ENCODE peak calls at places on chromosomes 4 and X, in ten cellular contexts. N is astrocyte of the spinal cord; Q is IMR-90; E is psoas muscle; W is CD8-positive, alpha-beta T cell; O is RWPE1; G is cardiac fibroblast; J is GM10248; Y is AG04450; A is neural progenitor cell. H is an unnamed sample.

GRCh38 chr4:188818300-188818699 is 679.1 kb downstream of the TRIML1 start:
- DNase-seq in J (no peak), A (no peak), N (no peak), E (no peak), Q (no peak), W (no peak), Y (no peak), G (no peak), O (no peak), H (no peak)

GRCh38 chrX:19670854-19671620 is 155.7 kb upstream of the MAP3K15 start:
- DNase-seq in E (no peak), A (peak; percentile 14), N (peak; percentile 84), Q (peak; percentile 79), O (peak; percentile 48), W (no peak), Y (peak; percentile 36), G (peak; percentile 75), J (no peak), H (no peak)

GRCh38 chr4:8322794-8323704 is 53.5 kb downstream of the HTRA3 start:
- DNase-seq in O (no peak), J (no peak), Q (no peak), N (no peak), G (no peak), E (no peak), Y (no peak), W (no peak), A (no peak), H (peak; percentile 37)

GRCh38 chrX:38107028-38107427 is 100.7 kb downstream of the SYTL5 start:
- DNase-seq in Y (no peak), J (no peak), A (no peak), N (no peak), G (peak; percentile 30), O (no peak), Q (no peak), W (no peak), E (no peak), H (no peak)

GRCh38 chr4:147981305-147981704 is 249.4 kb downstream of the ARHGAP10 start:
- DNase-seq in J (no peak), O (no peak), Y (no peak), E (no peak), Q (peak; percentile 83), G (no peak), A (no peak), N (peak; percentile 66), W (no peak), H (no peak)

GRCh38 chrX:114798902-114799301 is 215.0 kb downstream of the HTR2C start:
- DNase-seq in A (no peak), Y (no peak), Q (no peak), J (no peak), E (no peak), G (peak; percentile 0), O (peak; percentile 0), N (peak; percentile 2), W (no peak), H (no peak)

GRCh38 chrX:137748827-137749226 is 182.9 kb downstream of the ZIC3 start:
- DNase-seq in J (no peak), W (no peak), N (no peak), O (no peak), E (no peak), Q (no peak), G (no peak), A (peak; percentile 51), Y (no peak), H (no peak)

GRCh38 chrX:118495958-118496762 is 545 bp downstream of the DOCK11 start:
- DNase-seq in W (peak; percentile 69), Q (no peak), N (peak; percentile 10), A (peak; percentile 61), Y (no peak), E (peak; percentile 49), O (peak; percentile 2), G (no peak), J (peak; percentile 52), H (peak; percentile 40)

GRCh38 chr4:1012031-1012739 is 759 bp downstream of the FGFRL1 start:
- DNase-seq in J (no peak), O (peak; percentile 31), N (peak; percentile 69), Y (no peak), A (peak; percentile 77), E (peak; percentile 44), G (peak; percentile 27), W (peak; percentile 11), Q (no peak), H (no peak)

GRCh38 chr4:55736605-55737183 is 82.9 kb upstream of the EXOC1L start:
- DNase-seq in Q (peak; percentile 3), E (no peak), O (peak; percentile 31), J (peak; percentile 17), G (peak; percentile 19), Y (no peak), A (no peak), W (no peak), N (peak; percentile 20), H (no peak)
- TF ChIP-seq CTCF in Q (peak; percentile 42), E (no peak), O (peak; percentile 57), J (peak; percentile 18), G (peak; percentile 16), Y (peak; percentile 26), A (peak; percentile 60), W (no peak), N (peak; percentile 21), H (peak; percentile 43)

GRCh38 chrX:110836982-110837381 is 41.4 kb upstream of the CHRDL1 start:
- DNase-seq in G (no peak), W (no peak), Q (no peak), J (no peak), N (no peak), O (no peak), A (peak; percentile 77), Y (no peak), E (no peak), H (no peak)
- TF ChIP-seq CTCF in G (no peak), W (no peak), Q (no peak), J (no peak), N (peak; percentile 23), O (no peak), A (peak; percentile 56), Y (peak; percentile 21), E (no peak), H (no peak)

GRCh38 chr4:168832746-168833575 is 177.1 kb downstream of the CBR4 start:
- DNase-seq in E (peak; percentile 48), J (peak; percentile 25), Q (no peak), G (peak; percentile 35), Y (no peak), A (peak; percentile 79), N (peak; percentile 45), O (peak; percentile 59), W (no peak), H (peak; percentile 26)
- TF ChIP-seq CTCF in E (no peak), J (no peak), Q (peak; percentile 32), G (peak; percentile 31), Y (peak; percentile 45), A (peak; percentile 67), N (peak; percentile 52), O (no peak), W (no peak), H (no peak)

GRCh38 chrX:97168646-97169045 is 284.9 kb downstream of the RPA4 start:
- DNase-seq in A (no peak), G (no peak), Y (no peak), O (no peak), N (no peak), W (no peak), E (no peak), J (no peak), Q (no peak), H (no peak)
- TF ChIP-seq CTCF in A (no peak), G (no peak), Y (no peak), O (no peak), N (no peak), W (no peak), E (no peak), J (no peak), Q (no peak), H (no peak)

GRCh38 chr4:102578819-102579218 is 77.7 kb downstream of the NFKB1 start:
- DNase-seq in Y (no peak), J (no peak), A (peak; percentile 86), O (no peak), Q (no peak), G (peak; percentile 20), N (peak; percentile 14), E (no peak), W (no peak), H (no peak)
- TF ChIP-seq CTCF in Y (no peak), J (no peak), A (peak; percentile 64), O (no peak), Q (no peak), G (no peak), N (no peak), E (no peak), W (no peak), H (no peak)

GRCh38 chrX:80181079-80181478 is 166.5 kb downstream of the TBX22 start:
- DNase-seq in W (no peak), G (peak; percentile 0), A (peak; percentile 12), Q (no peak), Y (no peak), O (no peak), E (no peak), J (no peak), N (no peak), H (no peak)

GRCh38 chrX:80184854-80185253 is 170.3 kb downstream of the TBX22 start:
- DNase-seq in E (no peak), Q (no peak), Y (no peak), N (no peak), J (no peak), G (no peak), A (no peak), W (no peak), O (no peak), H (no peak)
- TF ChIP-seq CTCF in E (no peak), Q (no peak), Y (no peak), N (no peak), J (no peak), G (no peak), A (no peak), W (no peak), O (no peak), H (peak; percentile 25)

DNA sequence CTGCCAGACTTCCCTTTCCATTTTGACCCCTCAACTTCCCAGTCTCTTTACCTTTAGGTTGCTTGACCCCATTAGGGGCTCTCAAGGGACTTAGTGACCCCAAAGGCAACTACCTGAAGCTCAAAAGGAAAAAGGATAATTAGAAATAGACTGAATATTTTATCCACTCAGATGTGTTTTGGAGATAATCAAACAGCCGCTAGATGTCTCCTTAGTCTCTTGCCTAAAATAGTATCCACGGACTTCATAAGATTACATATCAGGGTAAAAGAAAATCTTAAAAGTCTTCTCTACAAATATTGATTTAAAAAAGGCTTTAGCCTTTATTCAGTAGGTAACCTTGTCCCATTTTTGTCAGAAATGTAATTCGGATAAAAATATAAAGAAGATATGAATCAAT is 21.0 kb upstream of the RHOXF2 start:
- DNase-seq in Y (no peak), E (no peak), N (no peak), O (no peak), A (no peak), G (no peak), Q (no peak), J (no peak), W (no peak), H (no peak)
- TF ChIP-seq CTCF in Y (no peak), E (no peak), N (no peak), O (peak; percentile 42), A (no peak), G (no peak), Q (peak; percentile 3), J (no peak), W (no peak), H (no peak)

DNA sequence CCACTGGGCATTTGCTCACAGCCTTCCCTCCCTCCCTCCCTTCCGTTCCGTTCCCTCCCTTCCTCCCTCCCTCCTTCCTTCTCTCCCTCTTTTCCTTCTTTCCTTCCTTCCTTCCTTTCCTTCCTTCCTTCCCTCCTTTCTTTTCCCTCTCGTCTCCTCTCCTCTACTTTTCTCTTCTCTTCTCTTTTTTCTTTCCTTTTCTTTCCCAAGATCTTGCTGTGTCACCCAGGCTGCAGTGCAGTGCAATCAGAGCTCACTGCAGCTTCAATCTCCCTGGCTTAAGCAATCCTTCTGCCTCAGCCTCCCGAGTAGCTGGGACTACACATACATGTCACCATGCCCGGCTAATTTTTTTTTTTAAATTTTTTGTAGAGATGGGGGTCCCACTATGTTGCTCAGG is 26.7 kb upstream of the ING2 start:
- DNase-seq in N (no peak), W (no peak), A (no peak), J (no peak), G (no peak), Q (no peak), Y (no peak), O (no peak), E (no peak), H (no peak)
- TF ChIP-seq CTCF in N (no peak), W (no peak), A (no peak), J (no peak), G (no peak), Q (no peak), Y (no peak), O (no peak), E (no peak), H (no peak)